ENCODE peak calls at places on chromosomes 4 and X, in four cellular contexts. R is ovary, W is psoas muscle, Z is mammary epithelial cell. T is an unnamed sample. For H3K4me1, the result is how much of the 10 kb centered on the place peaks cover.

GRCh38 chr4:95469617-95470016 is 79.2 kb downstream of the UNC5C start:
- DNase-seq in Z (no peak), W (no peak), R (no peak), T (no peak)

GRCh38 chr4:184250795-184251679 is 33.4 kb upstream of the ENPP6 start:
- DNase-seq in Z (peak), W (no peak), R (no peak), T (no peak)

GRCh38 chr4:122865421-122865820 is 38.8 kb downstream of the FGF2 start:
- DNase-seq in W (no peak), R (no peak), Z (no peak), T (no peak)

GRCh38 chr4:78120144-78120880 is 63.2 kb downstream of the FRAS1 start:
- DNase-seq in W (no peak), R (no peak), Z (no peak), T (no peak)

GRCh38 chr4:182225257-182225852 is 17.8 kb upstream of the TENM3 start:
- DNase-seq in W (no peak), R (no peak), Z (no peak), T (no peak)

GRCh38 chr4:6193399-6193798 is 7.0 kb downstream of the JAKMIP1 start:
- DNase-seq in R (no peak), W (no peak), Z (no peak), T (no peak)

GRCh38 chrX:7444967-7445366 is 297.0 kb upstream of the PUDP start:
- DNase-seq in R (no peak), Z (peak), W (no peak), T (no peak)

GRCh38 chr4:60981534-60981933 is 218.6 kb upstream of the ADGRL3 start:
- DNase-seq in R (no peak), W (no peak), Z (no peak), T (no peak)

GRCh38 chr4:3770323-3771166 is 4.4 kb downstream of the ADRA2C start:
- DNase-seq in R (no peak), W (no peak), Z (no peak), T (no peak)

GRCh38 chrX:40526412-40526811 is 54.4 kb upstream of the ATP6AP2 start:
- DNase-seq in Z (no peak), R (no peak), W (no peak), T (no peak)

GRCh38 chrX:47214435-47215077 is 3.9 kb upstream of the CDK16 start:
- DNase-seq in W (no peak), Z (no peak), R (peak), T (no peak)

GRCh38 chr4:163048447-163048846 is 118.2 kb downstream of the NAF1 start:
- DNase-seq in Z (peak), R (no peak), W (no peak), T (peak)

GRCh38 chr4:25160714-25161598 is 707 bp upstream of the SEPSECS start:
- DNase-seq in R (no peak), W (no peak), Z (peak), T (no peak)

GRCh38 chr4:2255501-2256155 is 6.3 kb downstream of the MXD4 start:
- DNase-seq in Z (no peak), R (peak), W (peak), T (peak)

GRCh38 chr4:7194251-7195137 is 2.2 kb downstream of the SORCS2 start:
- DNase-seq in Z (no peak), W (peak), R (peak), T (no peak)

GRCh38 chr4:174521800-174522182 is 497 bp downstream of the HPGD start:
- DNase-seq in W (peak), R (no peak), Z (peak), T (no peak)

GRCh38 chrX:70442224-70442623 is 2.4 kb upstream of the DLG3 start:
- DNase-seq in Z (no peak), W (no peak), R (no peak), T (no peak)

GRCh38 chrX:70444326-70445196 is at the start of gene DLG3:
- DNase-seq in Z (peak), R (no peak), W (no peak), T (peak)

GRCh38 chrX:70446380-70447350 is 2.0 kb downstream of the DLG3 start:
- DNase-seq in Z (no peak), W (no peak), R (no peak), T (no peak)

GRCh38 chrX:70445876-70446275 is 1.2 kb downstream of the DLG3 start:
- DNase-seq in Z (no peak), W (no peak), R (no peak), T (no peak)

GRCh38 chrX:70445197-70445656 is 592 bp downstream of the DLG3 start:
- DNase-seq in Z (no peak), R (no peak), W (no peak), T (no peak)
- H3K4me3 ChIP-seq in Z (peak), R (no peak), W (peak), T (peak)

GRCh38 chr4:87005690-87006461 is 71.1 kb downstream of the AFF1 start:
- DNase-seq in W (no peak), Z (no peak), R (no peak), T (no peak)
- H3K4me1 ChIP-seq in W (half or more), Z (under half), R (under half), T (under half)

GRCh38 chr4:41882622-41883347 is 52.4 kb upstream of the TMEM33 start:
- DNase-seq in R (no peak), Z (peak), W (peak), T (no peak)
- H3K4me3 ChIP-seq in R (peak), Z (no peak), W (peak), T (peak)

GRCh38 chr4:144654161-144654560 is 8.2 kb downstream of the HHIP start:
- DNase-seq in W (no peak), R (no peak), Z (no peak), T (no peak)
- H3K4me1 ChIP-seq in W (under half), R (under half), Z (under half), T (under half)

DNA sequence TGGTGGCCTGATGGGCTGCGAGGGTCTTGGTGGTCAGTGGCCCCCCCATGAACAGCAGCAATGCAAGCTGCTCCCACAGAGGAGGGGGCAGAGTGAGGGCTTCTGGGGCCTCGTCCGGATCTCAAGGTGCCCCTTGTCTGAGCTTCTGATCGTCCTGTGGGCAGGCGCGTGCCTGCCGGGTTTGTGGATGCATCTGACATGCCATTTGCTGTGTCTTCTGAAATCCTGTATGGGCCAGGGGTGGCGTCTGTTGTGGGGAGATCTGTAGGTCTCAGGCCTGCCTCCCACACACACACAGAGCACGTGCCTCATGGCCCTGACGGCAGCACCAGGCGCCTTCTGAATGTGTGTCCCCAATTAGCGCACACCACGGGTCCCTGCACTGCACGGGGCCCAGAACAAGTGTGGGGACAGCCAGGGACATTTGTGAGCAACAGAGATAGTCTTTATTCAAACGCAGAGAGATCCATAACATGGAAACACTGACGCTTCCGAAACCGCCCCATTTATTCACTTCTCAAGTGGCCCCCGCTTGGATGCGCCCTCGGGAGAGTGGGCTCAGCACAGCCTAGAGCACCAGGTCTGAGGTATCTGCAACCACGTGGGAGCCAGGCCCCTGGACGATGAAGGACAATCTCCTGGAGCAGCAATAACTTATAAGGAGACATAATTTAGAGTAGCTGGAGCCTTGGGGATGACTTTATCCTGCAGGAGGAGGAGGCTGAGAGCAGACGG is 5.7 kb downstream of the SPON2 start:
- DNase-seq in Z (no peak), R (no peak), W (no peak), T (no peak)
- H3K4me3 ChIP-seq in Z (no peak), R (no peak), W (peak), T (no peak)

DNA sequence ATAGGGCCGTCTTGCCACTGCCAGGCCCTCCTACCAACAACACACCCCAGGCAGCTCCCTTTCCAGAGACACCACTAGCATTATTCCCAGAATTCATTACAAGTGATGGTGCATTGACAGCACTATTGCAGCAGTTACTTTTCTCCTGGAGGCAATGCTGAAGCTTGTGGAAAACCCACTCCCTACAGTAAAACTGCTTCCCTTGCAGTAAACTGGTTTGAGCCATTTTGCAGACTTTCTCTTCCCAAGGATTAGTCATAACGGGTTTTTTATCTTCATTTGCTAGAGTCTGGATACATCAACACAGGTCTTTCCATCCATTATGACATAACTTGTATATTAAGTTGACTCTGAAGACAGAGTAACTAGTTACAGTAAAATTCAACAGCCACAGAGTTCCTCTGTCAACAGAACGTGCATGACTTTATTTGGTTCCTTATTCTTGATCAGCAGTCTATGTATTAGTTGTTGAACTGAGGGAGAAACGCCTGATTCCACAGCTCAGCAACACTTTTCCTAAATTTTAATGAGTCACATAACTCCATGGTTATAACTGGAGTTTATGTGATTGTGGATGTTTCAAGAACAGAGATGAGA is 2.2 kb downstream of the ANKRD50 start:
- DNase-seq in R (no peak), Z (peak), W (no peak), T (peak)
- H3K4me1 ChIP-seq in R (under half), Z (under half), W (under half), T (under half)